ENCODE peak calls at places on chromosomes 11 and 22, in five cellular contexts. One of them, this sample, is unnamed.

GRCh38 chr11:121563900-121564822 is 111.4 kb upstream of the SORL1-AS1 start:
- DNase-seq in psoas muscle: no peak
- DNase-seq in MG63: no peak
- DNase-seq in cardiac fibroblast: no peak
- DNase-seq in astrocyte: peak
- DNase-seq in this sample: no peak

GRCh38 chr22:45919504-45920286 is 57.3 kb downstream of the WNT7B start:
- DNase-seq in psoas muscle: no peak
- DNase-seq in MG63: no peak
- DNase-seq in cardiac fibroblast: no peak
- DNase-seq in astrocyte: no peak
- DNase-seq in this sample: peak

GRCh38 chr22:46416537-46417267 is 81.2 kb downstream of the TRMU start:
- DNase-seq in psoas muscle: no peak
- DNase-seq in MG63: no peak
- DNase-seq in cardiac fibroblast: peak
- DNase-seq in astrocyte: peak
- DNase-seq in this sample: peak

GRCh38 chr11:19817265-19817851 is 104.7 kb downstream of the NAV2 start:
- DNase-seq in psoas muscle: no peak
- DNase-seq in MG63: no peak
- DNase-seq in cardiac fibroblast: no peak
- DNase-seq in astrocyte: no peak
- DNase-seq in this sample: no peak

GRCh38 chr11:85752890-85753581 is 57.9 kb downstream of the SYTL2 start:
- DNase-seq in psoas muscle: no peak
- DNase-seq in MG63: no peak
- DNase-seq in cardiac fibroblast: no peak
- DNase-seq in astrocyte: no peak
- DNase-seq in this sample: no peak

GRCh38 chr11:62988281-62988680 is 3.5 kb upstream of the SLC22A6 start:
- DNase-seq in psoas muscle: no peak
- DNase-seq in MG63: no peak
- DNase-seq in cardiac fibroblast: no peak
- DNase-seq in astrocyte: no peak
- DNase-seq in this sample: no peak

GRCh38 chr11:8870461-8871282 is 40.3 kb upstream of the AKIP1 start:
- DNase-seq in psoas muscle: peak
- DNase-seq in MG63: peak
- DNase-seq in cardiac fibroblast: peak
- DNase-seq in astrocyte: peak
- DNase-seq in this sample: peak

GRCh38 chr11:14312736-14313438 is 46.1 kb downstream of the RRAS2 start:
- DNase-seq in psoas muscle: no peak
- DNase-seq in MG63: peak
- DNase-seq in cardiac fibroblast: peak
- DNase-seq in astrocyte: peak
- DNase-seq in this sample: peak

GRCh38 chr11:112162761-112163669 is 879 bp downstream of the IL18 start:
- DNase-seq in psoas muscle: no peak
- DNase-seq in MG63: no peak
- DNase-seq in cardiac fibroblast: peak
- DNase-seq in astrocyte: peak
- DNase-seq in this sample: peak

GRCh38 chr11:9169595-9170295 is 78.3 kb upstream of the SCUBE2 start:
- DNase-seq in psoas muscle: no peak
- DNase-seq in MG63: no peak
- DNase-seq in cardiac fibroblast: no peak
- DNase-seq in astrocyte: no peak
- DNase-seq in this sample: peak

GRCh38 chr11:132942611-132943324 is 589.5 kb downstream of the OPCML start:
- DNase-seq in psoas muscle: no peak
- DNase-seq in MG63: no peak
- DNase-seq in cardiac fibroblast: no peak
- DNase-seq in astrocyte: no peak
- DNase-seq in this sample: no peak

GRCh38 chr22:24208012-24208749 is 26.9 kb downstream of the SUSD2 start:
- DNase-seq in psoas muscle: peak
- DNase-seq in MG63: peak
- DNase-seq in cardiac fibroblast: peak
- DNase-seq in astrocyte: peak
- DNase-seq in this sample: peak

GRCh38 chr22:33167998-33168397 is 109.8 kb upstream of the SYN3 start:
- DNase-seq in psoas muscle: no peak
- DNase-seq in MG63: no peak
- DNase-seq in cardiac fibroblast: no peak
- DNase-seq in astrocyte: no peak
- DNase-seq in this sample: no peak

GRCh38 chr11:85673422-85673821 is 8.5 kb upstream of the CREBZF start:
- DNase-seq in psoas muscle: no peak
- DNase-seq in MG63: no peak
- DNase-seq in cardiac fibroblast: no peak
- DNase-seq in astrocyte: no peak
- DNase-seq in this sample: no peak

GRCh38 chr22:48745842-48746788 is 1081.6 kb downstream of the BRD1 start:
- DNase-seq in psoas muscle: no peak
- DNase-seq in MG63: no peak
- DNase-seq in cardiac fibroblast: no peak
- DNase-seq in astrocyte: no peak
- DNase-seq in this sample: no peak

GRCh38 chr11:43866520-43866919 is 14.1 kb upstream of the ALKBH3 start:
- DNase-seq in psoas muscle: no peak
- DNase-seq in MG63: no peak
- DNase-seq in cardiac fibroblast: peak
- DNase-seq in astrocyte: peak
- DNase-seq in this sample: no peak

GRCh38 chr11:10646956-10647355 is 46.6 kb downstream of the IRAG1 start:
- DNase-seq in psoas muscle: no peak
- DNase-seq in MG63: no peak
- DNase-seq in cardiac fibroblast: no peak
- DNase-seq in astrocyte: no peak
- DNase-seq in this sample: no peak

GRCh38 chr11:79312591-79313267 is 128.1 kb downstream of the TENM4 start:
- DNase-seq in psoas muscle: no peak
- DNase-seq in MG63: no peak
- DNase-seq in cardiac fibroblast: peak
- DNase-seq in astrocyte: no peak
- DNase-seq in this sample: no peak

GRCh38 chr11:67732045-67732787 is 57.8 kb upstream of the ALDH3B2 start:
- DNase-seq in psoas muscle: peak
- DNase-seq in MG63: peak
- DNase-seq in cardiac fibroblast: no peak
- DNase-seq in astrocyte: no peak
- DNase-seq in this sample: no peak

GRCh38 chr11:100473390-100473740 is 213.7 kb upstream of the ARHGAP42 start:
- DNase-seq in psoas muscle: no peak
- DNase-seq in MG63: no peak
- DNase-seq in cardiac fibroblast: no peak
- DNase-seq in astrocyte: no peak
- DNase-seq in this sample: no peak

GRCh38 chr22:17769013-17769715 is 5.1 kb downstream of the BID start:
- DNase-seq in psoas muscle: no peak
- DNase-seq in MG63: no peak
- DNase-seq in cardiac fibroblast: no peak
- DNase-seq in astrocyte: no peak
- DNase-seq in this sample: no peak

GRCh38 chr11:106473089-106473722 is 395.7 kb downstream of the AASDHPPT start:
- DNase-seq in psoas muscle: no peak
- DNase-seq in MG63: peak
- DNase-seq in cardiac fibroblast: peak
- DNase-seq in astrocyte: no peak
- DNase-seq in this sample: peak

GRCh38 chr11:69947059-69947771 is 128.0 kb upstream of the FGF3 start:
- DNase-seq in psoas muscle: peak
- DNase-seq in MG63: no peak
- DNase-seq in cardiac fibroblast: no peak
- DNase-seq in astrocyte: no peak
- DNase-seq in this sample: no peak
- H3K4me3 ChIP-seq in psoas muscle: no peak
- H3K4me3 ChIP-seq in MG63: no peak
- H3K4me3 ChIP-seq in cardiac fibroblast: no peak
- H3K4me3 ChIP-seq in astrocyte: no peak
- H3K4me3 ChIP-seq in this sample: no peak

DNA sequence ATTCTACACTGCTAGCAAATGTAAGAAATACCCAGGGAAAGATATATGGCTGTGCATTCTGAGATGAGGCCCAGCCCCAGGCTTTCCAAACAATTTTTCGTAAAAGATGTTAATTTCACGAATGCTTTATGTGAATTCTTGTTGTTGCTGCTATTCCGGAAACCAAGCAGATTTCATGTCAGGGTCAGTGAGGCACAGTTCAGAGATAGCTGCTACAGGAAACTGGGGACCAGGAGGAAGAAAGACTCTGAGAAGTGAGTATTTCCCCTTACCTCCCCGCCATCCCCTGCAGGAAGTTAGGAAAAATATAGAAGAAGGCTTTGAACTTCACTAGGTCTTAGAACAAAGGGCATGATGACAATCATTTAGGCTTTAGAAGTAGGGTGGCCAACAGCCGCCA is 84.8 kb upstream of the TP53I11 start:
- DNase-seq in psoas muscle: no peak
- DNase-seq in MG63: no peak
- DNase-seq in cardiac fibroblast: no peak
- DNase-seq in astrocyte: no peak
- DNase-seq in this sample: no peak
- H3K4me3 ChIP-seq in psoas muscle: no peak
- H3K4me3 ChIP-seq in MG63: no peak
- H3K4me3 ChIP-seq in cardiac fibroblast: no peak
- H3K4me3 ChIP-seq in astrocyte: no peak
- H3K4me3 ChIP-seq in this sample: no peak

DNA sequence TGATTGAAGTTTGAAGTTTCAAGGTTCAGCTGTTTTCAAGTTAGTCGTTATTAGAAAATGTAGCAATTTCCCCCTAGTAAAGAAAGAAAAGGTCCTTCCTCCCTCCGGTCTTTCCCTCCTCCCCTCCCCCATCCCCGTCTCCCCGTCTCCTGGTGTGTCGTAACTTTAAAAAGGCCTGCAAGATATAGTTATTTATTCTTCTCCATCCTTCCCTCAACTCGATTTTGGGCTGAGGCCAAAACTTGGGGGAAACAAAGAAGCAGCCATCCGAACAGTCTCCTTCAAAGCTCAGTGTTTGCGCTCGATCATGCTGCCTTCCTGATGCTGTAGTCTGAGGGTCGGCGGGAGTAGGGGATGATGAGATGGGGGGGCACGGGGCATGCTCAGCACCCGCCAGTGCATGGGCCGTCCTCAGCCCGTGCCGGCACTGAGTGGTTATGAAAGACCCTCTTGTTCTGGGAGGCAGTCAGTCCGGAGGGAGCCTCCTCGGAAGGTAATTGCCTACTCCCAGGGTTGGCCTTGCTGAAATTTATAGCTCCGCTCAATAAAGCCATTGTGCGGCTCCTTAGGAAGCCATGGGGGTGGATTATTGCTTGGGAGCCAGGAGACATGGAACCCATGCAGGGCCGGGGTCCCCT is 212.5 kb upstream of the CADM1 start:
- DNase-seq in psoas muscle: no peak
- DNase-seq in MG63: no peak
- DNase-seq in cardiac fibroblast: no peak
- DNase-seq in astrocyte: no peak
- DNase-seq in this sample: no peak
- H3K4me3 ChIP-seq in psoas muscle: no peak
- H3K4me3 ChIP-seq in MG63: no peak
- H3K4me3 ChIP-seq in cardiac fibroblast: no peak
- H3K4me3 ChIP-seq in astrocyte: no peak
- H3K4me3 ChIP-seq in this sample: no peak

GRCh38 chr11:6320411-6321207 is at the start of gene CAVIN3:
- DNase-seq in psoas muscle: peak
- DNase-seq in MG63: peak
- DNase-seq in cardiac fibroblast: peak
- DNase-seq in astrocyte: peak
- DNase-seq in this sample: peak

GRCh38 chr11:6321356-6321755 is 1.1 kb upstream of the CAVIN3 start:
- DNase-seq in psoas muscle: no peak
- DNase-seq in MG63: peak
- DNase-seq in cardiac fibroblast: no peak
- DNase-seq in astrocyte: no peak
- DNase-seq in this sample: no peak

GRCh38 chr11:6319001-6319878 is 1.1 kb downstream of the CAVIN3 start:
- DNase-seq in psoas muscle: peak
- DNase-seq in MG63: peak
- DNase-seq in cardiac fibroblast: peak
- DNase-seq in astrocyte: no peak
- DNase-seq in this sample: peak

GRCh38 chr11:6321961-6322362 is 1.7 kb upstream of the CAVIN3 start:
- DNase-seq in psoas muscle: no peak
- DNase-seq in MG63: no peak
- DNase-seq in cardiac fibroblast: peak
- DNase-seq in astrocyte: peak
- DNase-seq in this sample: peak

DNA sequence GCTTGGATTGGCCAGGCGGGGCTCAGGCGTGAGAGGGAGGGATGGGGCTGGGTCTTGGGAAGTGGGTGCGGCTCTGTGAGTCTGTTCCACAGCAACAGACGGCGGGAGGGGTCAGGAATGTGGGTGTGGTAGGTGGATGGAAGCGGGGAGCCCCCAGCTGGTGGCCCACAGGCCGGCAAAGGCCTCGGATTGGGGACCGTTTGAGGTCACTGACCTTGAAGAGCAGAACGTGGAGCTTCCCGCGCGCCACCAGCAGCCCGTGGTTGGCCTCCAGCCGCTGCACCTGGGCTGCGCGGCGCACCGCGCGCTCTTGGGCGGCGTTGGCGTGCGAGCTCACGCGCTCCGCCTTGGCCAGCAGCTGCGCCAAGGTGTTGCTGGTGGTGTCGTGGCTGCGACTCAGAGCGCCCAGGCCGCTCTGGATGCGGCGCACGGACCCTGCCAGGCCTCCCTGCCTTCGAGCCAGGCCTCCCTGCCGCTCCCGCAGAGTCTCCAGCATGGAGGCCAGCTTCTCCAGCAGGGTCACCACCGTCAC is 356 bp downstream of the CAVIN3 start:
- DNase-seq in psoas muscle: peak
- DNase-seq in MG63: peak
- DNase-seq in cardiac fibroblast: peak
- DNase-seq in astrocyte: peak
- DNase-seq in this sample: peak
- H3K4me3 ChIP-seq in psoas muscle: peak
- H3K4me3 ChIP-seq in MG63: peak
- H3K4me3 ChIP-seq in cardiac fibroblast: peak
- H3K4me3 ChIP-seq in astrocyte: peak
- H3K4me3 ChIP-seq in this sample: peak

This sample was measured in epithelial cell of esophagus.